ENCODE peak calls at places on chromosome 5, in six cellular contexts. One of them, this sample, is unnamed.

GRCh38 chr5:34944044-34944443 is 14.7 kb downstream of the DNAJC21 start:
- DNase-seq in GM23338: no peak
- DNase-seq in K562: no peak
- DNase-seq in GM12878: no peak
- DNase-seq in H1: no peak
- DNase-seq in HepG2: no peak
- DNase-seq in this sample: no peak

GRCh38 chr5:84688566-84688965 is 303.9 kb upstream of the EDIL3 start:
- DNase-seq in HepG2: no peak
- DNase-seq in K562: no peak
- DNase-seq in GM23338: no peak
- DNase-seq in GM12878: no peak
- DNase-seq in H1: no peak
- DNase-seq in this sample: no peak

GRCh38 chr5:151005975-151006576 is 14.3 kb upstream of the GPX3 start:
- DNase-seq in GM12878: no peak
- DNase-seq in K562: no peak
- DNase-seq in HepG2: no peak
- DNase-seq in H1: no peak
- DNase-seq in GM23338: no peak
- DNase-seq in this sample: no peak

GRCh38 chr5:3594514-3595101 is 1.0 kb upstream of the IRX1 start:
- DNase-seq in H1: no peak
- DNase-seq in K562: no peak
- DNase-seq in GM23338: peak
- DNase-seq in HepG2: no peak
- DNase-seq in GM12878: no peak
- DNase-seq in this sample: peak

GRCh38 chr5:151897896-151898295 is 26.8 kb downstream of the GLRA1 start:
- DNase-seq in HepG2: no peak
- DNase-seq in H1: no peak
- DNase-seq in K562: no peak
- DNase-seq in GM23338: no peak
- DNase-seq in GM12878: no peak
- DNase-seq in this sample: no peak

GRCh38 chr5:1387059-1387755 is 42.3 kb upstream of the CLPTM1L start:
- DNase-seq in H1: no peak
- DNase-seq in K562: no peak
- DNase-seq in GM12878: no peak
- DNase-seq in HepG2: no peak
- DNase-seq in GM23338: no peak
- DNase-seq in this sample: no peak

GRCh38 chr5:80369521-80369920 is 38.3 kb upstream of the ZFYVE16 start:
- DNase-seq in GM12878: no peak
- DNase-seq in K562: no peak
- DNase-seq in H1: no peak
- DNase-seq in GM23338: no peak
- DNase-seq in HepG2: no peak
- DNase-seq in this sample: no peak

GRCh38 chr5:1468247-1468612 is 23.0 kb upstream of the SLC6A3 start:
- DNase-seq in GM12878: no peak
- DNase-seq in HepG2: peak
- DNase-seq in GM23338: peak
- DNase-seq in K562: peak
- DNase-seq in H1: no peak
- DNase-seq in this sample: peak

GRCh38 chr5:51582871-51583384 is 199.7 kb downstream of the ISL1 start:
- DNase-seq in GM23338: peak
- DNase-seq in GM12878: no peak
- DNase-seq in K562: no peak
- DNase-seq in H1: no peak
- DNase-seq in HepG2: no peak
- DNase-seq in this sample: no peak

GRCh38 chr5:106454050-106454449 is 1216.7 kb downstream of the EFNA5 start:
- DNase-seq in GM23338: no peak
- DNase-seq in K562: no peak
- DNase-seq in HepG2: no peak
- DNase-seq in H1: no peak
- DNase-seq in GM12878: no peak
- DNase-seq in this sample: no peak

GRCh38 chr5:33091571-33092363 is 349.0 kb upstream of the TARS1 start:
- DNase-seq in GM12878: no peak
- DNase-seq in H1: no peak
- DNase-seq in K562: no peak
- DNase-seq in HepG2: no peak
- DNase-seq in GM23338: peak
- DNase-seq in this sample: no peak

GRCh38 chr5:122940890-122941289 is 95.5 kb downstream of the SNX24 start:
- DNase-seq in K562: no peak
- DNase-seq in H1: no peak
- DNase-seq in HepG2: no peak
- DNase-seq in GM23338: no peak
- DNase-seq in GM12878: no peak
- DNase-seq in this sample: no peak

GRCh38 chr5:150412319-150413175 is at the start of gene CD74:
- DNase-seq in GM23338: peak
- DNase-seq in K562: no peak
- DNase-seq in H1: no peak
- DNase-seq in HepG2: peak
- DNase-seq in GM12878: peak
- DNase-seq in this sample: peak

GRCh38 chr5:76007904-76008303 is 75.3 kb upstream of the SV2C start:
- DNase-seq in H1: no peak
- DNase-seq in GM12878: peak
- DNase-seq in K562: no peak
- DNase-seq in HepG2: no peak
- DNase-seq in GM23338: no peak
- DNase-seq in this sample: no peak

GRCh38 chr5:157476699-157477408 is 16.8 kb downstream of the NIPAL4 start:
- DNase-seq in HepG2: peak
- DNase-seq in K562: peak
- DNase-seq in GM12878: no peak
- DNase-seq in GM23338: peak
- DNase-seq in H1: no peak
- DNase-seq in this sample: peak

GRCh38 chr5:125337222-125337768 is 590.9 kb upstream of the ZNF608 start:
- DNase-seq in H1: no peak
- DNase-seq in GM23338: no peak
- DNase-seq in GM12878: no peak
- DNase-seq in HepG2: no peak
- DNase-seq in K562: no peak
- DNase-seq in this sample: no peak

GRCh38 chr5:149807614-149808013 is 77.5 kb downstream of the PPARGC1B start:
- DNase-seq in HepG2: no peak
- DNase-seq in K562: no peak
- DNase-seq in GM12878: no peak
- DNase-seq in GM23338: no peak
- DNase-seq in H1: no peak
- DNase-seq in this sample: no peak

GRCh38 chr5:6704361-6704851 is 8.8 kb upstream of the TENT4A start:
- DNase-seq in HepG2: no peak
- DNase-seq in GM12878: no peak
- DNase-seq in K562: no peak
- DNase-seq in GM23338: no peak
- DNase-seq in H1: no peak
- DNase-seq in this sample: no peak

GRCh38 chr5:149464796-149465489 is 85.9 kb upstream of the IL17B start:
- DNase-seq in HepG2: no peak
- DNase-seq in H1: no peak
- DNase-seq in K562: no peak
- DNase-seq in GM12878: no peak
- DNase-seq in GM23338: no peak
- DNase-seq in this sample: no peak

GRCh38 chr5:42951847-42952411 is 88.2 kb downstream of the ANXA2R start:
- DNase-seq in K562: no peak
- DNase-seq in GM23338: peak
- DNase-seq in GM12878: no peak
- DNase-seq in HepG2: no peak
- DNase-seq in H1: no peak
- DNase-seq in this sample: no peak

GRCh38 chr5:122498163-122498562 is 186.1 kb downstream of the SNCAIP start:
- DNase-seq in K562: no peak
- DNase-seq in GM12878: no peak
- DNase-seq in H1: peak
- DNase-seq in HepG2: no peak
- DNase-seq in GM23338: peak
- DNase-seq in this sample: peak

GRCh38 chr5:127565586-127566270 is 48.3 kb downstream of the PRRC1 start:
- DNase-seq in HepG2: no peak
- DNase-seq in GM23338: no peak
- DNase-seq in K562: no peak
- DNase-seq in H1: no peak
- DNase-seq in GM12878: no peak
- DNase-seq in this sample: no peak

GRCh38 chr5:64900618-64901017 is 131.9 kb downstream of the CWC27 start:
- DNase-seq in H1: no peak
- DNase-seq in GM23338: no peak
- DNase-seq in HepG2: peak
- DNase-seq in K562: no peak
- DNase-seq in GM12878: no peak
- DNase-seq in this sample: no peak

GRCh38 chr5:144177548-144177947 is 6.9 kb downstream of the KCTD16 start:
- DNase-seq in K562: no peak
- DNase-seq in HepG2: no peak
- DNase-seq in GM23338: no peak
- DNase-seq in GM12878: no peak
- DNase-seq in H1: no peak
- DNase-seq in this sample: no peak

GRCh38 chr5:59204114-59204897 is 621.4 kb downstream of the RAB3C start:
- DNase-seq in GM23338: no peak
- DNase-seq in GM12878: no peak
- DNase-seq in K562: no peak
- DNase-seq in HepG2: no peak
- DNase-seq in H1: no peak
- DNase-seq in this sample: no peak

GRCh38 chr5:108380531-108381021 is 1.3 kb downstream of the FBXL17 start:
- DNase-seq in GM23338: peak
- DNase-seq in K562: peak
- DNase-seq in HepG2: peak
- DNase-seq in H1: no peak
- DNase-seq in GM12878: peak
- DNase-seq in this sample: peak

GRCh38 chr5:40991168-40991980 is 79.8 kb downstream of the MROH2B start:
- DNase-seq in K562: no peak
- DNase-seq in H1: no peak
- DNase-seq in GM12878: no peak
- DNase-seq in HepG2: peak
- DNase-seq in GM23338: no peak
- DNase-seq in this sample: no peak
- TF ChIP-seq CREB1 in K562: no peak
- TF ChIP-seq CREB1 in H1: no peak
- TF ChIP-seq CREB1 in GM12878: no peak
- TF ChIP-seq CREB1 in HepG2: peak
- TF ChIP-seq CREB1 in GM23338: no peak
- TF ChIP-seq CREB1 in this sample: no peak

GRCh38 chr5:171291371-171291770 is 17.7 kb upstream of the TLX3 start:
- DNase-seq in HepG2: no peak
- DNase-seq in K562: no peak
- DNase-seq in H1: no peak
- DNase-seq in GM23338: no peak
- DNase-seq in GM12878: no peak
- DNase-seq in this sample: no peak
- TF ChIP-seq CREB1 in HepG2: no peak
- TF ChIP-seq CREB1 in K562: no peak
- TF ChIP-seq CREB1 in H1: no peak
- TF ChIP-seq CREB1 in GM23338: no peak
- TF ChIP-seq CREB1 in GM12878: no peak
- TF ChIP-seq CREB1 in this sample: no peak

GRCh38 chr5:167629634-167630033 is 661.8 kb upstream of the WWC1 start:
- DNase-seq in H1: no peak
- DNase-seq in GM23338: no peak
- DNase-seq in GM12878: no peak
- DNase-seq in HepG2: no peak
- DNase-seq in K562: no peak
- DNase-seq in this sample: no peak

GRCh38 chr5:167633114-167633513 is 658.3 kb upstream of the WWC1 start:
- DNase-seq in H1: no peak
- DNase-seq in HepG2: no peak
- DNase-seq in GM12878: no peak
- DNase-seq in K562: no peak
- DNase-seq in GM23338: no peak
- DNase-seq in this sample: no peak

GRCh38 chr5:167631191-167631590 is 660.3 kb upstream of the WWC1 start:
- DNase-seq in HepG2: no peak
- DNase-seq in GM23338: no peak
- DNase-seq in GM12878: no peak
- DNase-seq in H1: no peak
- DNase-seq in K562: no peak
- DNase-seq in this sample: no peak

GRCh38 chr5:167634432-167634831 is 657.0 kb upstream of the WWC1 start:
- DNase-seq in GM12878: no peak
- DNase-seq in GM23338: no peak
- DNase-seq in K562: no peak
- DNase-seq in HepG2: no peak
- DNase-seq in H1: no peak
- DNase-seq in this sample: no peak

GRCh38 chr5:167633931-167634341 is 657.5 kb upstream of the WWC1 start:
- DNase-seq in K562: no peak
- DNase-seq in H1: no peak
- DNase-seq in GM23338: no peak
- DNase-seq in GM12878: no peak
- DNase-seq in HepG2: no peak
- DNase-seq in this sample: no peak
- TF ChIP-seq CREB1 in K562: no peak
- TF ChIP-seq CREB1 in H1: no peak
- TF ChIP-seq CREB1 in GM23338: no peak
- TF ChIP-seq CREB1 in GM12878: no peak
- TF ChIP-seq CREB1 in HepG2: no peak
- TF ChIP-seq CREB1 in this sample: no peak

DNA sequence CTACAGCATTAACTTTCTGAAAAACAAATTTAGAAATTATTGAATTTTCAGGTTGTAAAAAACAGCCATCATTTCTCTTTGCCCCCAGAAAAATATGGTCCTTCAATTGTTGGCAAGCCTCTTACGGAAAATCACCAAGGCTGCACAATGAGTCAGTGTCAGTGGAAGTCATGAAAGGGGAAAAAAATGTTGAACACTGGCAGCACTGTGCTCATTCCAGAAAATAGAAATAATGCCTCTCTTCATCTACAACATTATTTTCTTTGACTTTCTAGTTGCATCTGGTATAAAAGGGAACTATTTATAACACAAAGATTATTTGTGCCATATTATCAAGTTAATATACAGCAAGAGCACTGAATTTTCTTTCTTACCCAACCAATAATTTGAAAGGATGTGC is 26.7 kb upstream of the STK32A start:
- DNase-seq in H1: no peak
- DNase-seq in K562: no peak
- DNase-seq in HepG2: no peak
- DNase-seq in GM12878: no peak
- DNase-seq in GM23338: no peak
- DNase-seq in this sample: no peak
- TF ChIP-seq CREB1 in H1: no peak
- TF ChIP-seq CREB1 in K562: no peak
- TF ChIP-seq CREB1 in HepG2: no peak
- TF ChIP-seq CREB1 in GM12878: no peak
- TF ChIP-seq CREB1 in GM23338: no peak
- TF ChIP-seq CREB1 in this sample: no peak

GRCh38 chr5:73890569-73890968 is 264.6 kb downstream of the ARHGEF28 start:
- DNase-seq in K562: no peak
- DNase-seq in H1: no peak
- DNase-seq in GM23338: no peak
- DNase-seq in HepG2: no peak
- DNase-seq in GM12878: no peak
- DNase-seq in this sample: no peak
- TF ChIP-seq CREB1 in K562: no peak
- TF ChIP-seq CREB1 in H1: no peak
- TF ChIP-seq CREB1 in GM23338: no peak
- TF ChIP-seq CREB1 in HepG2: no peak
- TF ChIP-seq CREB1 in GM12878: no peak
- TF ChIP-seq CREB1 in this sample: no peak

GRCh38 chr5:9622891-9623547 is 7.1 kb downstream of the TAS2R1 start:
- DNase-seq in HepG2: no peak
- DNase-seq in GM12878: no peak
- DNase-seq in K562: no peak
- DNase-seq in GM23338: peak
- DNase-seq in H1: no peak
- DNase-seq in this sample: no peak
- TF ChIP-seq CREB1 in HepG2: no peak
- TF ChIP-seq CREB1 in GM12878: no peak
- TF ChIP-seq CREB1 in K562: no peak
- TF ChIP-seq CREB1 in GM23338: no peak
- TF ChIP-seq CREB1 in H1: no peak
- TF ChIP-seq CREB1 in this sample: no peak